ENCODE peak calls at places on chromosomes 5 and 9, in six cellular contexts. I is IMR-90, G is H9, E is H1, O is neuronal stem cell, F is mesenchymal stem cell. M is an unnamed sample.

GRCh38 chr5:51347704-51348103 is 35.5 kb upstream of the ISL1 start:
- DNase-seq in O (no peak), E (no peak), I (no peak), F (peak; percentile 10), G (no peak), M (no peak)

GRCh38 chr5:3024541-3024940 is 273.1 kb upstream of the IRX2 start:
- DNase-seq in G (no peak), E (no peak), I (no peak), F (no peak), O (no peak), M (no peak)

GRCh38 chr9:84969084-84969483 is 299.6 kb downstream of the NTRK2 start:
- DNase-seq in G (no peak), F (no peak), E (no peak), O (no peak), I (no peak), M (no peak)

GRCh38 chr9:125815568-125815967 is 68.4 kb downstream of the PBX3 start:
- DNase-seq in E (no peak), G (no peak), F (no peak), O (no peak), I (peak; percentile 34), M (no peak)

GRCh38 chr9:4926239-4926638 is 58.8 kb upstream of the JAK2 start:
- DNase-seq in F (no peak), G (no peak), I (no peak), O (no peak), E (no peak), M (no peak)

GRCh38 chr5:92991681-92992472 is 589.1 kb downstream of the NR2F1-AS1 start:
- DNase-seq in F (peak; percentile 15), G (no peak), E (no peak), O (no peak), I (peak; percentile 26), M (no peak)

GRCh38 chr9:75410405-75410804 is 322.1 kb downstream of the OSTF1 start:
- DNase-seq in O (no peak), G (no peak), F (no peak), I (no peak), E (no peak), M (no peak)

GRCh38 chr9:104608336-104608735 is 2.9 kb upstream of the OR13C2 start:
- DNase-seq in E (no peak), F (no peak), O (no peak), I (no peak), G (no peak), M (no peak)

GRCh38 chr5:180669661-180670060 is 20.3 kb upstream of the FLT4 start:
- DNase-seq in G (no peak), O (no peak), I (no peak), E (no peak), F (no peak), M (no peak)

GRCh38 chr5:67246108-67246507 is 49.5 kb upstream of the CD180 start:
- DNase-seq in F (peak; percentile 75), I (peak; percentile 82), E (no peak), O (peak; percentile 74), G (no peak), M (no peak)

GRCh38 chr5:61450880-61451279 is 118.8 kb downstream of the ZSWIM6 start:
- DNase-seq in G (no peak), I (peak; percentile 51), E (no peak), F (peak; percentile 51), O (no peak), M (no peak)

GRCh38 chr9:17580119-17580518 is 1.3 kb downstream of the SH3GL2 start:
- DNase-seq in E (no peak), O (no peak), G (no peak), I (no peak), F (no peak), M (no peak)

GRCh38 chr5:10704949-10705621 is 55.9 kb downstream of the DAP start:
- DNase-seq in G (no peak), F (peak; percentile 70), O (no peak), E (no peak), I (peak; percentile 86), M (peak; percentile 92)

GRCh38 chr9:70581214-70581966 is 166.9 kb upstream of the KLF9 start:
- DNase-seq in G (no peak), I (no peak), E (no peak), O (no peak), F (no peak), M (no peak)

GRCh38 chr9:133707761-133708122 is 30.4 kb downstream of the SARDH start:
- DNase-seq in O (no peak), E (no peak), I (no peak), F (no peak), G (no peak), M (no peak)

GRCh38 chr9:24766081-24766480 is 220.4 kb upstream of the IZUMO3 start:
- DNase-seq in F (no peak), E (no peak), O (no peak), G (no peak), I (no peak), M (no peak)

GRCh38 chr9:134189475-134190231 is 25.3 kb upstream of the RNU6ATAC start:
- DNase-seq in F (no peak), E (no peak), O (no peak), I (no peak), G (no peak), M (no peak)

GRCh38 chr5:136054133-136054996 is 25.6 kb downstream of the TGFBI start:
- DNase-seq in F (peak; percentile 34), G (no peak), I (peak; percentile 49), E (no peak), O (no peak), M (no peak)

GRCh38 chr9:79896390-79896789 is 324.6 kb downstream of the TLE4 start:
- DNase-seq in G (no peak), F (peak; percentile 14), E (no peak), O (no peak), I (peak; percentile 1), M (peak; percentile 4)

GRCh38 chr9:137164370-137165249 is 5.2 kb downstream of the LRRC26 start:
- DNase-seq in I (no peak), E (no peak), O (no peak), G (no peak), F (no peak), M (no peak)

GRCh38 chr9:83144492-83144891 is 81.5 kb upstream of the RASEF start:
- DNase-seq in E (no peak), I (no peak), O (no peak), G (no peak), F (no peak), M (no peak)

GRCh38 chr5:147668385-147668784 is 114.1 kb downstream of the JAKMIP2 start:
- DNase-seq in F (no peak), O (no peak), E (no peak), I (no peak), G (no peak), M (no peak)

GRCh38 chr5:147667363-147667762 is 115.2 kb downstream of the JAKMIP2 start:
- DNase-seq in G (no peak), E (no peak), F (no peak), O (no peak), I (no peak), M (no peak)

GRCh38 chr5:147669113-147669869 is 113.2 kb downstream of the JAKMIP2 start:
- DNase-seq in O (no peak), G (no peak), F (no peak), E (no peak), I (no peak), M (no peak)

GRCh38 chr5:147670815-147671214 is 111.7 kb downstream of the JAKMIP2 start:
- DNase-seq in F (no peak), G (no peak), E (no peak), I (no peak), O (no peak), M (no peak)

DNA sequence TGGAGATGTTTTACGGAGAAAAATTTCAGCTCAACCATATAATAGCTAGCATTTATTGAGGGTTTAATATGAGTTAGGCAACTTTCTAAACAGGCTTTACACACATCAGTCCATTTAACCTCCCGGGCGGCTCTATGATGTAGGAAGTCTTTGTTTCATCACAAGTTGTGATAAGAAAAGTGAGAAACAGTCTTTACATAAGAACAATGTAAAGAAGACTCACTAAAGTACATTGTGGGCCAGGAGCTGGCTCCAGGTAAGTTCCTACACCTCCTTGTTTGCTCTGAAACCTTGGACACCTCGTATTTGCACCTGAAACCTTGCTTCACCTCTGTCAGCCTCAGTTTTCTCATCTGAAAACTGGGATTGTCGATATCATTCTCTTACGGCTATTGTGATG is 116.1 kb downstream of the JAKMIP2 start:
- DNase-seq in O (no peak), I (no peak), E (no peak), F (no peak), G (no peak), M (no peak)
- H4K91ac ChIP-seq in O (no peak overlapping the region), I (no peak overlapping the region), E (no peak overlapping the region), F (no peak overlapping the region), G (no peak overlapping the region), M (no peak overlapping the region)

GRCh38 chr9:33151007-33151557 is 16.1 kb downstream of the B4GALT1 start:
- DNase-seq in E (no peak), I (peak; percentile 98), O (no peak), F (peak; percentile 95), G (no peak), M (no peak)

GRCh38 chr9:33153001-33153400 is 14.1 kb downstream of the B4GALT1 start:
- DNase-seq in I (no peak), F (no peak), G (no peak), E (no peak), O (no peak), M (no peak)

GRCh38 chr9:33154368-33154767 is 12.8 kb downstream of the B4GALT1 start:
- DNase-seq in G (no peak), O (no peak), F (no peak), E (no peak), I (no peak), M (no peak)

GRCh38 chr9:33153666-33154065 is 13.5 kb downstream of the B4GALT1 start:
- DNase-seq in O (no peak), G (no peak), F (no peak), I (no peak), E (no peak), M (no peak)

GRCh38 chr9:33151601-33152000 is 15.5 kb downstream of the B4GALT1 start:
- DNase-seq in G (no peak), F (no peak), O (no peak), E (no peak), I (no peak), M (no peak)
- H3K4me2 ChIP-seq in G (no peak overlapping the region), F (no peak overlapping the region), O (no peak overlapping the region), E (no peak overlapping the region), I (peak overlapping the region; percentile 92), M (no peak overlapping the region)

DNA sequence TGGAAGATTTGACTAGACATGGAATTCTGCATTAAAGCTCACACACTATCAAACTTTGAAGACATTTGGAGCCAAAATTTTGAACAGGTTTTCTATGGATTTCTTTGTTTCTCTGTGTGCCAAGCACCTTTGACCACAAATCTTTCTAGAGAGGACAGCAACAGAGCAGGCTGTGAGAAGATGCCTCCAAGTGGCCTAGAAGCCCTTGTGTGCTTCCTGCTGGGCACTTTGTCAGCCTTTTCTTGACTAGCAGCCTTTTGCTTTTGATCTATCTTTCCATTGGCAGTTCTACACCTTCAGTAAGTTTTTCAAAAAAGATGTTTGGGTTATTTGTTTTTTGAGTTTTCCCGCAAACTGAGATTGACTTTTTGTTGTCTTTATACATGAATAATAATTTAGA is 84.6 kb downstream of the SNX24 start:
- DNase-seq in I (no peak), G (no peak), F (no peak), E (no peak), O (no peak), M (no peak)
- H2BK120ac ChIP-seq in I (no peak overlapping the region), G (no peak overlapping the region), F (no peak overlapping the region), E (no peak overlapping the region), O (no peak overlapping the region), M (no peak overlapping the region)

DNA sequence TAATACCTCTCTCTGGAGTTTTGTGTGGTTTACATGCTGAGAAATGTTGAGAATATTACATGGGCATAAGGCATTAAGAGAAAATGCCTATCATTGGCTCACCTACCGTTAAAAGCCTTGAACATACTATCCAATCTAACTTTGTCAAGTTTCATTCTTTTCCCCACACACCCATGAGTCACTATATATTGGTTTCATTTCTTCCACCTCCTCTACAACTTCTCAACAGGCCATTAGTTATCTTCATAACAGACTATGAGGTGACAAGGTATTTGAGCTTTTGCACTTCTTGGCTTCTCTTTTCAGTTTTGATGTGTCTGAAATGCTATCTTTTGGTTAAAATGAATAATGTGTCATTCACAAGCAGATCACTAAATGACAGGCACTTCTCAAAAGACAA is 288.0 kb downstream of the KCNN2 start:
- DNase-seq in F (no peak), E (no peak), O (no peak), I (no peak), G (no peak), M (no peak)
- H4K91ac ChIP-seq in F (no peak overlapping the region), E (no peak overlapping the region), O (no peak overlapping the region), I (no peak overlapping the region), G (no peak overlapping the region), M (no peak overlapping the region)

M was measured in trophoblast cell.